ENCODE peak calls at places on chromosomes 3 and 15, in four cellular contexts. R, F, G and W are unnamed samples.

GRCh38 chr3:178583963-178584575 is 47.8 kb downstream of the KCNMB2 start:
- DNase-seq in R (no peak), F (no peak), G (no peak), W (no peak)

GRCh38 chr3:64650710-64651109 is 37.1 kb downstream of the ADAMTS9 start:
- DNase-seq in R (no peak), F (no peak), G (no peak), W (no peak)

GRCh38 chr15:85702321-85703230 is 92.1 kb downstream of the KLHL25 start:
- DNase-seq in R (no peak), F (no peak), G (no peak), W (no peak)

GRCh38 chr3:40616420-40616819 is 91.7 kb downstream of the ZNF621 start:
- DNase-seq in R (no peak), F (no peak), G (no peak), W (peak; percentile 15)

GRCh38 chr3:30512596-30512995 is 93.8 kb upstream of the TGFBR2 start:
- DNase-seq in R (no peak), F (no peak), G (no peak), W (no peak)

GRCh38 chr15:42069025-42069424 is 25.3 kb downstream of the PLA2G4D start:
- DNase-seq in R (no peak), F (no peak), G (no peak), W (no peak)

GRCh38 chr3:158105710-158106438 is at the start of gene SHOX2:
- DNase-seq in R (peak; percentile 70), F (no peak), G (no peak), W (no peak)

GRCh38 chr15:61681038-61681418 is 379.2 kb downstream of the VPS13C start:
- DNase-seq in R (no peak), F (no peak), G (no peak), W (no peak)

GRCh38 chr15:51198701-51199253 is 104.1 kb upstream of the TNFAIP8L3 start:
- DNase-seq in R (no peak), F (no peak), G (no peak), W (no peak)

GRCh38 chr3:133301194-133301593 is 98.7 kb upstream of the BFSP2 start:
- DNase-seq in R (no peak), F (no peak), G (no peak), W (no peak)

GRCh38 chr3:14418670-14419250 is 16.4 kb downstream of the SLC6A6 start:
- DNase-seq in R (peak; percentile 44), F (peak; percentile 87), G (no peak), W (no peak)

GRCh38 chr15:79680721-79681120 is 216.1 kb downstream of the MTHFS start:
- DNase-seq in R (peak; percentile 68), F (no peak), G (peak; percentile 8), W (no peak)

GRCh38 chr15:72195101-72195511 is 2.5 kb downstream of the GRAMD2A start:
- DNase-seq in R (peak; percentile 35), F (no peak), G (no peak), W (no peak)

GRCh38 chr15:85757073-85757938 is 37.4 kb downstream of the KLHL25 start:
- DNase-seq in R (no peak), F (no peak), G (no peak), W (no peak)

GRCh38 chr15:53586815-53587214 is 172.6 kb downstream of the WDR72 start:
- DNase-seq in R (peak; percentile 60), F (peak; percentile 37), G (no peak), W (peak; percentile 5)
- TF ChIP-seq PBX3 in R (no peak), F (no peak), G (no peak), W (no peak)

GRCh38 chr3:45921158-45922038 is 21.9 kb upstream of the CXCR6 start:
- DNase-seq in R (no peak), F (no peak), G (no peak), W (no peak)
- TF ChIP-seq PBX3 in R (no peak), F (no peak), G (no peak), W (no peak)

DNA sequence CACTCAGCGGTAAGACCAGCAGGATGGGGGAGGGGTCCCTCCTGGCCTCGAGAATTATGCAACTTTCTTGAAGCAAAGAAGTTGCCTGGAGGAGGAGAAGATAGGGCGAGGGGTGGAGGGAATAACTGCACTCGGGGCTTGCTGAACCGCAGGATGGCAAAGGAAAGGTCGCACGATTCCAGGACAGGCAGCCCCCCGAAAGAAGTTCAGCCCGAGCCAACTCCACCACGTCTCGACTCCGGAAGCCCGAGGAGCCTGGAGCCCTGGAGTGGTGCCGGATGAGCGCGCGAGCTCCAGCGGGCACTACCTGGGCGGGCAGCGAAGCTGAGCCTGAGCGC is 398 bp downstream of the WWTR1 start:
- DNase-seq in R (peak; percentile 65), F (no peak), G (no peak), W (no peak)
- TF ChIP-seq PBX3 in R (no peak), F (no peak), G (no peak), W (no peak)

GRCh38 chr15:77107531-77108355 is 36.8 kb upstream of the TSPAN3 start:
- DNase-seq in R (peak; percentile 53), F (peak; percentile 41), G (no peak), W (peak; percentile 72)
- TF ChIP-seq PBX3 in R (no peak), F (no peak), G (no peak), W (no peak)

GRCh38 chr3:42702066-42702951 is at the start of gene HHATL:
- DNase-seq in R (no peak), F (no peak), G (no peak), W (peak; percentile 32)
- TF ChIP-seq PBX3 in R (no peak), F (no peak), G (no peak), W (no peak)

GRCh38 chr15:81199031-81199779 is 2.5 kb downstream of the IL16 start:
- DNase-seq in R (no peak), F (no peak), G (no peak), W (no peak)

GRCh38 chr15:81197255-81197630 is 564 bp downstream of the IL16 start:
- DNase-seq in R (no peak), F (no peak), G (no peak), W (no peak)

GRCh38 chr15:81195339-81195864 is 1.3 kb upstream of the IL16 start:
- DNase-seq in R (no peak), F (no peak), G (no peak), W (no peak)

GRCh38 chr15:81196576-81197254 is at the start of gene IL16:
- DNase-seq in R (no peak), F (no peak), G (no peak), W (no peak)

GRCh38 chr15:81197688-81198281 is 1.1 kb downstream of the IL16 start:
- DNase-seq in R (no peak), F (no peak), G (no peak), W (no peak)
- TF ChIP-seq PBX3 in R (no peak), F (no peak), G (no peak), W (no peak)

DNA sequence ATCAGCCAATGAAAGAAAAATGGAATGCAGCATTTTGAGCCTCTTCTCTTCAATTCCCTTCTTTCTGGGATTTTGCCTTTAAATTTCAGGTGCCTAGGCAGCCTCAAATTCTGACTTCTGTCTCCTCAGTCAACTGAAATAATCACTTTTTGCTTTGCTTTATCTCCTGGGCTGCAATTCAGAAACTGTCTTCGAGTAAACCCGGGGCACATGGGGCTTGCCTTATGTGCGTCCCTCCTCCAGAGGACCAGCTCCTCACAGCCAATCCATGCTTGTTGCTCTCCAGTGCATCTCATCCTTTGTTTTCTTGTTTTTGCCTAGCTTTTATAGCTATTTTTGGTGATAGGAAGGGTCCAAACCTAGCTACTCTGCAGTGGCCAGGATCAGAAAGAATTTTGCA is 8.8 kb downstream of the RTP3 start:
- DNase-seq in R (no peak), F (no peak), G (no peak), W (no peak)
- TF ChIP-seq PBX3 in R (no peak), F (no peak), G (no peak), W (no peak)

GRCh38 chr3:177102526-177102925 is 94.8 kb downstream of the TBL1XR1 start:
- DNase-seq in R (no peak), F (no peak), G (no peak), W (no peak)

GRCh38 chr3:177105623-177106022 is 91.7 kb downstream of the TBL1XR1 start:
- DNase-seq in R (no peak), F (no peak), G (no peak), W (no peak)

GRCh38 chr3:177106184-177106583 is 91.1 kb downstream of the TBL1XR1 start:
- DNase-seq in R (no peak), F (no peak), G (no peak), W (no peak)

GRCh38 chr3:177106594-177106993 is 90.7 kb downstream of the TBL1XR1 start:
- DNase-seq in R (no peak), F (no peak), G (no peak), W (no peak)

DNA sequence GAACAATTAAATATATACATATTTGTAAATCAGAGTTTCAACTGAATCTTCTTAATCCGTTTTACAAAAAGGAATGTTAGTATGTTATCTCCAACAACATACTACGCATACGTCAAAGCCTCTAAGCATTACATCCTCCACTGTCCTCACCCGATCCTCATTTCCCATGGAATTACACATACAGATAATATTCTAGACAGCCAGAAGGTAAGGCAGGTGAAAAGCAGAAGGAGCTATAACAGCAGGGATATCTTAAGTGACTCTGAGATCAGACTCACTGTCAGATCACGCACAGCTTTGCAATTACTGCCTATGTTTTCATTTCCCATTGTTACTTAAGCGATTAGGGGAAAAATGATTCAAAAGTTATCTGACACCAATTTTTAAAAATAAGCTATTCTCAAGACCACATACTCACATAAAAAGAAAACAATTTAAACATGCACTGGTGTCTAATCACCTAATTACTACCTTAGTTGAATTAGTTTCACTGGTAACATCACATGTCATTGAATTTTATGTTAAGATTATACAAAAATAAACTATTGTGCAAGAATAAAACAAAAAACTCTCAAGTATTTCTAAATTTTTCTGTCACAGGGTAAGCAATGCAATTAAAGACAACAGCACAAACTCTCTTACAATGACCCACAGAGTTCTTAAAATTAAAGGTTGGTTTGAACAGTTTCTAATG is 92.8 kb downstream of the TBL1XR1 start:
- DNase-seq in R (no peak), F (no peak), G (no peak), W (no peak)
- TF ChIP-seq PBX3 in R (no peak), F (no peak), G (no peak), W (no peak)